ENCODE peak calls at places on chromosomes 1 and 21, in eight cellular contexts. D, A, I, Q, P, K, M and O are unnamed samples. For H3K27me3 and H3K4me1, the result is how much of the 10 kb centered on the place peaks cover.

GRCh38 chr1:23791434-23792047 is 596 bp downstream of the LYPLA2 start:
- DNase-seq in Q (peak), K (peak), P (peak), M (no peak), A (no peak), I (peak), D (peak), O (no peak)

GRCh38 chr1:87718241-87718950 is 389.7 kb downstream of the LMO4 start:
- DNase-seq in D (peak), M (no peak), I (no peak), K (no peak), A (no peak), Q (no peak), P (no peak), O (no peak)

GRCh38 chr1:83026745-83027144 is 972.2 kb downstream of the TTLL7 start:
- DNase-seq in I (no peak), M (no peak), A (no peak), P (no peak), K (no peak), D (no peak), Q (no peak), O (no peak)

GRCh38 chr1:24708938-24709337 is 36.3 kb upstream of the CLIC4 start:
- DNase-seq in P (no peak), Q (no peak), I (no peak), D (no peak), A (no peak), M (no peak), K (no peak), O (no peak)

GRCh38 chr1:181559142-181559541 is 75.8 kb downstream of the CACNA1E start:
- DNase-seq in M (no peak), K (no peak), I (no peak), D (no peak), P (no peak), A (no peak), Q (no peak), O (no peak)

GRCh38 chr1:235018161-235018560 is 110.5 kb downstream of the TOMM20 start:
- DNase-seq in I (no peak), K (no peak), A (no peak), M (peak), Q (no peak), P (no peak), D (no peak), O (no peak)

GRCh38 chr21:21196087-21196486 is 197.9 kb downstream of the NCAM2 start:
- DNase-seq in D (no peak), P (no peak), A (no peak), M (no peak), K (no peak), I (no peak), Q (no peak), O (no peak)

GRCh38 chr21:41066086-41066938 is 101.6 kb upstream of the BACE2 start:
- DNase-seq in Q (no peak), M (no peak), P (no peak), A (no peak), I (peak), D (no peak), K (no peak), O (no peak)

GRCh38 chr1:206705187-206705586 is 20.5 kb downstream of the MAPKAPK2 start:
- DNase-seq in Q (no peak), M (no peak), D (no peak), P (no peak), I (no peak), A (no peak), K (no peak), O (no peak)

GRCh38 chr1:67479146-67479891 is 49.1 kb upstream of the SERBP1 start:
- DNase-seq in P (peak), D (no peak), Q (no peak), K (no peak), M (no peak), A (no peak), I (no peak), O (no peak)

GRCh38 chr1:159900086-159900680 is at the start of gene CFAP45:
- DNase-seq in K (peak), D (peak), P (peak), M (peak), A (no peak), I (peak), Q (peak), O (no peak)

GRCh38 chr21:25790122-25790951 is 55.6 kb downstream of the GABPA start:
- DNase-seq in K (no peak), Q (peak), P (no peak), M (no peak), A (no peak), I (no peak), D (peak), O (no peak)

GRCh38 chr1:114466334-114467014 is 44.5 kb downstream of the TRIM33 start:
- DNase-seq in D (no peak), K (no peak), M (no peak), A (no peak), Q (no peak), I (no peak), P (no peak), O (no peak)

GRCh38 chr1:32876341-32877210 is 5.9 kb upstream of the FNDC5 start:
- DNase-seq in I (peak), A (peak), K (peak), M (no peak), Q (peak), P (peak), D (peak), O (no peak)

GRCh38 chr1:5856246-5856815 is 135.9 kb downstream of the NPHP4 start:
- DNase-seq in A (no peak), Q (no peak), K (no peak), M (no peak), D (no peak), I (no peak), P (no peak), O (no peak)

GRCh38 chr21:15774590-15774989 is 44.8 kb downstream of the USP25 start:
- DNase-seq in D (no peak), A (no peak), I (no peak), K (no peak), Q (no peak), P (no peak), M (no peak), O (no peak)

DNA sequence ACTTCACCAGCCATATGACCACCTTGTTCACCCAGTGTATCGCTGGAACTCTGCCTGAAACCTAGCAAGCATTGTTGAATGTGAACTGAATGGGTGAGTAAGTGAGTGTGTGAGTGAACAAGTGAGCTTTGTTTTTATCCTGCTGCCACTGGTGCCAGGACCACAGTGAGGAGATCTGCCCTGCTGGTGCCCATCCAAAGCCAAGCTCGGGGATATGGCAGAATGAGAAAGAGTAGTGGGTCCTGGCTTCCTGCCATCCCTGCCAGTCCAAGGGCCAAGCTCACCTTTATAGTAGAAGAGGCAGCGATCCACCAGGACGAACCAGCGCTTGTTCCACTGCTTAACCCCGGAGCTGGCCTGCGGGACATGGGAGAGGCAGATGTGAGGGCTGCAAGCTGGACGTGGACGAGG is 53.4 kb upstream of the GOLT1A start:
- DNase-seq in M (no peak), I (no peak), P (no peak), D (no peak), K (no peak), A (no peak), Q (no peak), O (no peak)
- H3K27me3 ChIP-seq in M (under half), I (under half), P (under half), D (under half), K (under half), A (under half), Q (under half), O (under half)

GRCh38 chr1:26921126-26921461 is 449 bp upstream of the NUDC start:
- DNase-seq in D (no peak), P (no peak), I (no peak), M (no peak), A (no peak), K (no peak), Q (no peak), O (no peak)
- H3K27ac ChIP-seq in D (no peak), P (peak), I (peak), M (peak), A (peak), K (no peak), Q (peak), O (no peak)

GRCh38 chr1:8370928-8371327 is 53.0 kb downstream of the SLC45A1 start:
- DNase-seq in I (no peak), D (no peak), P (no peak), A (no peak), K (no peak), M (no peak), Q (no peak), O (no peak)
- H3K4me1 ChIP-seq in I (half or more), D (under half), P (under half), A (under half), K (under half), M (under half), Q (under half), O (under half)

GRCh38 chr1:210174133-210174532 is 58.5 kb upstream of the SERTAD4 start:
- DNase-seq in P (no peak), M (no peak), A (no peak), I (no peak), Q (no peak), D (no peak), K (no peak), O (no peak)
- H3K27me3 ChIP-seq in P (under half), M (under half), A (under half), I (under half), Q (under half), D (under half), K (under half), O (under half)